ENCODE peak calls at places on chromosomes 2 and 18, in ten cellular contexts. N, D, G, V, J, R, I, O, C and X are unnamed samples.

GRCh38 chr2:59787095-59787494 is 766.4 kb downstream of the BCL11A start:
- DNase-seq in N (no peak), D (no peak), G (no peak), V (no peak), J (no peak), R (no peak), I (no peak), O (no peak), C (no peak), X (no peak)

GRCh38 chr18:3495691-3496090 is 45.7 kb downstream of the TGIF1 start:
- DNase-seq in N (no peak), D (no peak), G (no peak), V (no peak), J (no peak), R (no peak), I (no peak), O (no peak), C (no peak), X (no peak)

GRCh38 chr18:79598885-79599175 is 80.8 kb upstream of the CTDP1 start:
- DNase-seq in N (no peak), D (no peak), G (no peak), V (no peak), J (no peak), R (no peak), I (peak), O (no peak), C (no peak), X (peak)

GRCh38 chr18:79857082-79857661 is 59.4 kb downstream of the KCNG2 start:
- DNase-seq in N (no peak), D (no peak), G (no peak), V (no peak), J (peak), R (peak), I (peak), O (peak), C (no peak), X (no peak)

GRCh38 chr2:97718051-97718882 is 4.9 kb downstream of the ZAP70 start:
- DNase-seq in N (no peak), D (no peak), G (no peak), V (no peak), J (no peak), R (no peak), I (peak), O (peak), C (no peak), X (peak)

GRCh38 chr18:22405142-22405541 is 12.6 kb downstream of the CTAGE1 start:
- DNase-seq in N (no peak), D (no peak), G (no peak), V (no peak), J (no peak), R (no peak), I (no peak), O (no peak), C (no peak), X (no peak)

GRCh38 chr2:98492441-98492840 is 47.8 kb downstream of the INPP4A start:
- DNase-seq in N (no peak), D (no peak), G (no peak), V (no peak), J (no peak), R (no peak), I (no peak), O (no peak), C (no peak), X (no peak)

GRCh38 chr2:160309585-160309984 is 109.5 kb upstream of the ITGB6 start:
- DNase-seq in N (no peak), D (no peak), G (no peak), V (no peak), J (no peak), R (no peak), I (no peak), O (no peak), C (no peak), X (no peak)

GRCh38 chr18:36559458-36559857 is 261.9 kb downstream of the FHOD3 start:
- DNase-seq in N (no peak), D (no peak), G (no peak), V (no peak), J (no peak), R (no peak), I (no peak), O (no peak), C (no peak), X (no peak)

GRCh38 chr18:36561046-36561445 is 263.5 kb downstream of the FHOD3 start:
- DNase-seq in N (no peak), D (no peak), G (no peak), V (no peak), J (no peak), R (no peak), I (no peak), O (no peak), C (no peak), X (no peak)

DNA sequence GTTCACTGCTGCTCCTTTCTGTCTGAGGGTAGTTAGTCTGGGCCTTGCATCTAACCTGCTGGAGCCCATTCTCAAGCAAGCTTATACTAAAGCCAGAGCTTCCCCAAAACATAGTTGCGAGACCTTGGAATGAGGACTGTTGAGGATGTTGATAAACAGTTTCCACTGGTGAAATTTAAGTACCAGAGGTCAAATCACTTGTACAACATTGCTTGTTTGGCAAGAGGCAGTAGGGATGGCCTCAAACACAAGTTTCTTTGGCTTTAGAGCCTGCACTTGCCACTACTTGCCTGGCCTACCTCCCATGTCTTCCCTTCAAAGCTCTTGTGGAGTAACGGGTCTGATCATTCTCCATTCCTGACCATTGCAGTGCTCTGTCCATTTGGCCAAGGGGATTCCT is 262.7 kb downstream of the FHOD3 start:
- DNase-seq in N (no peak), D (no peak), G (no peak), V (no peak), J (no peak), R (no peak), I (no peak), O (no peak), C (no peak), X (no peak)
- H3K27ac ChIP-seq in N (no peak), D (no peak), G (no peak), V (no peak), J (no peak), R (no peak), I (no peak), O (no peak), C (no peak), X (no peak)

GRCh38 chr2:10884530-10885478 is 26.9 kb upstream of the KCNF1 start:
- DNase-seq in N (no peak), D (no peak), G (no peak), V (no peak), J (no peak), R (no peak), I (no peak), O (no peak), C (no peak), X (no peak)
- H3K27ac ChIP-seq in N (no peak), D (no peak), G (no peak), V (no peak), J (no peak), R (no peak), I (no peak), O (peak), C (no peak), X (no peak)

DNA sequence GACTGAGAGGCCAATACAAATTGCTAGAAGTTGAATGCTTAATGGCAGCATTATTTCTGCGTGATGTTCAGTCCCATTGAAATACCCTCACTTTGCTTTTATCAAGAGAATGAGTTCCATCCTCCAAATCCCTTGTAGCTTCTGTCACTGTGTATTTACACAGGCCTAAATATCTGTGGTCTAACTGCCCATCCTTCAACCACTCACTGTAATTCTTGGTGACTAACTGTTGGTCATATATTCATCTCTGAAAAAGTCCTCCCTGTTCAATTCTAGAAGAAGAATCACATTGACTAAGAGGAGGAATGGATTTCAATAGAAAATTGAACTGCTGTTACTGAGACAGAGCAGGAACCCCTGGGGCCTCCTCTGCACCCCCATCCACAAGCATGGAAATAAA is 74.2 kb upstream of the L3MBTL4 start:
- DNase-seq in N (no peak), D (no peak), G (no peak), V (no peak), J (no peak), R (no peak), I (no peak), O (no peak), C (no peak), X (no peak)
- H3K27ac ChIP-seq in N (no peak), D (no peak), G (no peak), V (no peak), J (no peak), R (no peak), I (no peak), O (no peak), C (no peak), X (no peak)

DNA sequence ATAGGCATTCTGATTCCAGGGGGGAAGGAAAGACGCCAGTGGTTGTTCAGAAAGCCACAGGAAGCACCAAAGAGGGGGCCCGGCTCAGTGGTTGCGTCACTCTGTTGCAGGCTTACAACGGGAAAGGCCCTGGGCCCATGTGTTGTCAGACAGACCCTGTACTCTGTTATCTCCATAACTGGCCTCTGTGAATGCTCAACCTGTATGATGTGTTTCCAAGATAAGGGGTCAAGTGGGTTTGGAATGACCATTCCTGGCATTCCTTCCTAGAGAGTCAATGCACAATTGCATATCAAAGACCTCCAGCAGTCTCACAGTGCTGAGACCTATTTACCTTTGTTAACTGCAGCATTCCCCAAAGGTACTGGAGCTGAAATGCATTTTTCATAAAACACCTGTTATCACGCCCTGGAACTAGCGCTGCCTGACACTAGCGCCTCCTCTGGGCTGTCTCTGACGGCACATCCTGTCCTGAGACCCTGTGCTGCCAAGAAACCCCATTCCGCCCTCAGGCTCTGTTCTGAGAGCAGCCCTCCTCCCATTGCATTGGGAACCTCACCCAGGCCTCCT is 13.2 kb upstream of the LRRFIP1 start:
- DNase-seq in N (no peak), D (no peak), G (no peak), V (no peak), J (peak), R (peak), I (no peak), O (no peak), C (no peak), X (peak)
- H3K27ac ChIP-seq in N (no peak), D (no peak), G (peak), V (no peak), J (no peak), R (no peak), I (no peak), O (no peak), C (no peak), X (no peak)